ENCODE peak calls at places on chromosomes 4 and X, in seven cellular contexts. E is PC-3; F is activated naive CD4-positive, alpha-beta T cell; Y is NCI-H446; V is AG10803; I is thyroid gland; N is cardiac muscle cell. D is an unnamed sample.

GRCh38 chr4:147195386-147195785 is 249.7 kb upstream of the TTC29 start:
- DNase-seq in I (peak; percentile 35), N (no peak), V (no peak), Y (no peak), E (no peak), F (no peak), D (no peak)

GRCh38 chrX:97267376-97267775 is 383.7 kb downstream of the RPA4 start:
- DNase-seq in F (no peak), V (peak; percentile 16), E (no peak), I (no peak), N (peak; percentile 9), Y (no peak), D (no peak)

GRCh38 chr4:186553717-186554116 is 1.6 kb downstream of the MTNR1A start:
- DNase-seq in V (no peak), Y (no peak), N (no peak), E (no peak), I (no peak), F (no peak), D (no peak)

GRCh38 chr4:47528651-47529050 is 43.6 kb downstream of the ATP10D start:
- DNase-seq in N (peak; percentile 68), I (no peak), V (peak; percentile 93), F (no peak), Y (no peak), E (no peak), D (peak; percentile 81)

GRCh38 chr4:89254847-89255246 is 52.8 kb downstream of the GPRIN3 start:
- DNase-seq in V (peak; percentile 15), E (peak; percentile 22), I (peak; percentile 20), N (peak; percentile 46), Y (no peak), F (no peak), D (no peak)

GRCh38 chr4:52051213-52051614 is at the start of gene SPATA18:
- DNase-seq in F (no peak), Y (no peak), N (peak; percentile 25), E (no peak), I (no peak), V (peak; percentile 55), D (no peak)

GRCh38 chr4:160403066-160403465 is 1300.2 kb downstream of the RAPGEF2 start:
- DNase-seq in F (no peak), I (no peak), E (no peak), V (no peak), N (no peak), Y (peak; percentile 21), D (no peak)

GRCh38 chrX:7586126-7586525 is 256.8 kb upstream of the VCX start:
- DNase-seq in Y (no peak), V (peak; percentile 48), E (peak; percentile 53), I (no peak), N (no peak), F (no peak), D (peak; percentile 12)

GRCh38 chr4:65656008-65656407 is 14.3 kb downstream of the EPHA5 start:
- DNase-seq in N (no peak), I (no peak), Y (no peak), V (no peak), F (no peak), E (no peak), D (no peak)

GRCh38 chr4:47050986-47051725 is 19.8 kb downstream of the GABRB1 start:
- DNase-seq in E (no peak), F (no peak), V (no peak), Y (no peak), I (no peak), N (no peak), D (no peak)

GRCh38 chrX:80216086-80216485 is 201.5 kb downstream of the TBX22 start:
- DNase-seq in E (peak; percentile 85), F (no peak), I (no peak), Y (no peak), N (peak; percentile 69), V (peak; percentile 18), D (no peak)

GRCh38 chrX:69616520-69617203 is 749 bp downstream of the EDA start:
- DNase-seq in F (peak; percentile 0), Y (peak; percentile 4), I (peak; percentile 39), V (no peak), E (no peak), N (peak; percentile 17), D (no peak)

GRCh38 chrX:50799531-50799961 is 14.4 kb downstream of the SHROOM4 start:
- DNase-seq in E (no peak), I (no peak), V (peak; percentile 78), Y (no peak), F (no peak), N (peak; percentile 73), D (no peak)

GRCh38 chr4:57159866-57160265 is 49.7 kb upstream of the IGFBP7 start:
- DNase-seq in Y (no peak), E (no peak), F (no peak), N (peak; percentile 24), V (peak; percentile 22), I (no peak), D (no peak)

GRCh38 chr4:24243641-24244040 is 340.7 kb downstream of the DHX15 start:
- DNase-seq in E (no peak), N (no peak), I (no peak), F (no peak), Y (no peak), V (no peak), D (no peak)

GRCh38 chrX:16822723-16823122 is 36.5 kb downstream of the TXLNG start:
- DNase-seq in N (peak; percentile 76), Y (no peak), V (peak; percentile 80), E (peak; percentile 76), F (no peak), I (no peak), D (peak; percentile 79)

GRCh38 chrX:130539721-130540321 is 138.0 kb downstream of the RBMX2 start:
- DNase-seq in E (peak; percentile 63), N (peak; percentile 68), I (peak; percentile 39), Y (peak; percentile 13), F (no peak), V (peak; percentile 51), D (no peak)

GRCh38 chr4:101599620-101600019 is 190.9 kb upstream of the BANK1 start:
- DNase-seq in V (peak; percentile 58), Y (no peak), I (no peak), F (no peak), E (peak; percentile 52), N (peak; percentile 51), D (no peak)

GRCh38 chrX:114006664-114007063 is 577.2 kb upstream of the HTR2C start:
- DNase-seq in N (no peak), V (no peak), E (no peak), F (no peak), I (no peak), Y (no peak), D (no peak)

GRCh38 chr4:71294301-71294700 is 44.5 kb upstream of the SLC4A4 start:
- DNase-seq in Y (no peak), N (no peak), F (no peak), E (no peak), I (no peak), V (peak; percentile 29), D (no peak)